ENCODE peak calls at places on chromosomes 7 and 10, in six cellular contexts. S is cardiac muscle cell, X is psoas muscle, N is fibroblast of pulmonary artery, I is coronary artery, Q is HFFc6. H is an unnamed sample.

GRCh38 chr10:63605568-63605967 is 84.4 kb downstream of the REEP3 start:
- DNase-seq in I (no peak), S (no peak), N (no peak), Q (no peak), X (no peak), H (peak)

GRCh38 chr7:78218051-78218450 is 419.5 kb downstream of the PHTF2 start:
- DNase-seq in X (no peak), I (no peak), N (no peak), Q (peak), S (no peak), H (no peak)

GRCh38 chr7:26553582-26553981 is 261.9 kb downstream of the SNX10 start:
- DNase-seq in S (no peak), I (no peak), Q (no peak), N (no peak), X (no peak), H (no peak)

GRCh38 chr7:51457079-51457478 is 140.5 kb upstream of the COBL start:
- DNase-seq in N (no peak), X (no peak), S (no peak), Q (no peak), I (no peak), H (no peak)

GRCh38 chr10:48652344-48652743 is 32.3 kb upstream of the WDFY4 start:
- DNase-seq in I (no peak), X (no peak), S (no peak), N (no peak), Q (no peak), H (no peak)

GRCh38 chr10:49332768-49333167 is 33.8 kb downstream of the C10orf71 start:
- DNase-seq in I (peak), X (no peak), S (no peak), Q (no peak), N (no peak), H (no peak)

GRCh38 chr10:4131407-4132215 is 346.6 kb upstream of the KLF6 start:
- DNase-seq in X (no peak), Q (peak), S (peak), N (peak), I (no peak), H (no peak)

GRCh38 chr10:22927163-22927562 is 690 bp upstream of the ARMC3 start:
- DNase-seq in I (no peak), N (no peak), X (no peak), S (no peak), Q (no peak), H (no peak)

GRCh38 chr10:77080361-77081027 is 557.1 kb downstream of the KCNMA1 start:
- DNase-seq in Q (no peak), X (no peak), N (no peak), I (no peak), S (no peak), H (no peak)

GRCh38 chr7:50332241-50333176 is 28.0 kb downstream of the IKZF1 start:
- DNase-seq in S (no peak), X (no peak), N (no peak), I (no peak), Q (no peak), H (no peak)

GRCh38 chr7:101804642-101805401 is 12.6 kb upstream of the CUX1 start:
- DNase-seq in I (no peak), X (no peak), S (no peak), N (no peak), Q (no peak), H (peak)

GRCh38 chr10:8453587-8453986 is 399.1 kb downstream of the GATA3 start:
- DNase-seq in N (peak), S (peak), X (peak), Q (no peak), I (peak), H (peak)

GRCh38 chr7:122095642-122096041 is 48.4 kb downstream of the AASS start:
- DNase-seq in S (no peak), N (no peak), X (no peak), Q (no peak), I (no peak), H (no peak)

GRCh38 chr7:122092964-122093797 is 50.9 kb downstream of the AASS start:
- DNase-seq in S (peak), N (peak), Q (peak), X (peak), I (no peak), H (peak)
- TF ChIP-seq CTCF in S (peak), N (peak), Q (peak), X (peak), I (peak), H (peak)

GRCh38 chr10:71780722-71781121 is 7.4 kb upstream of the VSIR start:
- DNase-seq in S (no peak), I (no peak), X (no peak), N (no peak), Q (no peak), H (no peak)
- TF ChIP-seq CTCF in S (no peak), I (no peak), X (no peak), N (no peak), Q (no peak), H (no peak)

GRCh38 chr7:33109758-33110238 is 594 bp upstream of the RP9 start:
- DNase-seq in S (peak), Q (peak), I (no peak), N (no peak), X (no peak), H (no peak)
- TF ChIP-seq CTCF in S (no peak), Q (peak), I (no peak), N (no peak), X (no peak), H (no peak)

GRCh38 chr7:8443871-8444756 is 10.7 kb downstream of the NXPH1 start:
- DNase-seq in X (no peak), Q (no peak), N (no peak), I (no peak), S (no peak), H (peak)
- TF ChIP-seq CTCF in X (no peak), Q (no peak), N (no peak), I (no peak), S (no peak), H (peak)

GRCh38 chr10:132536964-132537712 is 449 bp upstream of the INPP5A start:
- DNase-seq in S (peak), I (peak), Q (peak), X (peak), N (peak), H (peak)
- TF ChIP-seq CTCF in S (peak), I (no peak), Q (peak), X (peak), N (no peak), H (no peak)

GRCh38 chr7:154640266-154640865 is 362.6 kb downstream of the PAXIP1 start:
- DNase-seq in X (no peak), I (no peak), Q (no peak), N (no peak), S (no peak), H (no peak)
- TF ChIP-seq CTCF in X (no peak), I (no peak), Q (no peak), N (no peak), S (no peak), H (no peak)

GRCh38 chr7:113404245-113404644 is 285.9 kb upstream of the SMIM30 start:
- DNase-seq in X (no peak), Q (no peak), N (no peak), S (no peak), I (no peak), H (no peak)
- TF ChIP-seq CTCF in X (peak), Q (peak), N (no peak), S (no peak), I (no peak), H (peak)

GRCh38 chr7:9889557-9889956 is 1084.1 kb upstream of the PHF14 start:
- DNase-seq in X (no peak), N (no peak), I (no peak), S (no peak), Q (no peak), H (no peak)

GRCh38 chr7:9891056-9891455 is 1082.6 kb upstream of the PHF14 start:
- DNase-seq in S (no peak), I (no peak), Q (no peak), N (no peak), X (no peak), H (no peak)

GRCh38 chr7:9890092-9890491 is 1083.6 kb upstream of the PHF14 start:
- DNase-seq in Q (no peak), X (no peak), S (no peak), I (no peak), N (no peak), H (no peak)
- TF ChIP-seq CTCF in Q (peak), X (no peak), S (no peak), I (no peak), N (no peak), H (no peak)

GRCh38 chr7:1593091-1593866 is 23.4 kb upstream of the PSMG3 start:
- DNase-seq in S (peak), I (no peak), X (no peak), Q (no peak), N (no peak), H (peak)
- TF ChIP-seq CTCF in S (peak), I (no peak), X (no peak), Q (peak), N (peak), H (peak)

GRCh38 chr7:3008386-3008785 is 35.3 kb downstream of the CARD11 start:
- DNase-seq in S (no peak), I (no peak), N (no peak), Q (no peak), X (no peak), H (no peak)

GRCh38 chr7:3010161-3010560 is 33.5 kb downstream of the CARD11 start:
- DNase-seq in Q (no peak), I (no peak), N (no peak), X (no peak), S (no peak), H (no peak)

GRCh38 chr7:3009086-3009485 is 34.6 kb downstream of the CARD11 start:
- DNase-seq in N (no peak), S (no peak), I (peak), Q (no peak), X (no peak), H (no peak)

GRCh38 chr7:3013975-3014792 is 29.5 kb downstream of the CARD11 start:
- DNase-seq in Q (no peak), N (no peak), S (no peak), I (peak), X (no peak), H (no peak)

DNA sequence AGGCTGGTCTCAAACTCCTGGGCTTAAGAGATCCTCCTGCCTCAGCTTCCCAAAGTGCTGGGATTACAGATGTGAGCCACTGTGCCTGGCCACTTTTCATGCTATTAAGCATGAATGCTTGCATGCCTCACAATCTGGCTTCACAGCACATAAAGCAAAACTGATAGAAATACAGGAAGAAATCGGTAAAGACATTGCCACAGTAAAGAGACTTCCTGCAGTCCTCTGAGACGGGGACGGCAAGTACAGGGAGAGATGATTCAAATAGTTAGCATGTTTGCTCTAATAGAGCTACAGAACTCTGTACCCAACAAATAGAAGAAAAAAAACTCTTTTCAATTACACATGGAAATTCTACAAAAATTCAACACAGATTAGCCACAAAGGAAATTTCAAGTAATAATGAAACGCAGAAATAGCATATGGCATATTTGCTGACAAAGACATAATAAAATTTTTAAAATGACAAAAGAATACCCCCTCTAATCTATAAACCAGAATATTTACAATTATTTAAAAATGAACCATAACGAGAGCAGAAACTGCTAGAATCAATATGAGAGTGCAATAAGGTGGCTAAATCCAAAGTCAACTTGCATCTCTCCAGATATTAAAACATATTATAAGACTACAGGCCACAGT is 32.3 kb downstream of the CARD11 start:
- DNase-seq in I (no peak), Q (no peak), N (no peak), S (no peak), X (no peak), H (no peak)
- TF ChIP-seq CTCF in I (no peak), Q (no peak), N (no peak), S (no peak), X (no peak), H (no peak)